ENCODE peak calls at places on chromosomes 12 and 14, in ten cellular contexts. One of them, this sample, is unnamed. For H3K4me1, the result is how much of the 10 kb centered on the place peaks cover.

GRCh38 chr12:120740871-120741270 is 15.2 kb downstream of the ACADS start:
- DNase-seq in ovary: no peak
- DNase-seq in right cardiac atrium: no peak
- DNase-seq in K562: no peak
- DNase-seq in heart right ventricle: no peak
- DNase-seq in OCI-LY7: no peak
- DNase-seq in IMR-90: no peak
- DNase-seq in GM23248: no peak
- DNase-seq in neural progenitor cell: no peak
- DNase-seq in PC-3: no peak
- DNase-seq in this sample: no peak

GRCh38 chr12:90816353-90817089 is 138.5 kb downstream of the CCER1 start:
- DNase-seq in ovary: no peak
- DNase-seq in right cardiac atrium: no peak
- DNase-seq in K562: no peak
- DNase-seq in heart right ventricle: no peak
- DNase-seq in OCI-LY7: no peak
- DNase-seq in IMR-90: peak
- DNase-seq in GM23248: peak
- DNase-seq in neural progenitor cell: no peak
- DNase-seq in PC-3: peak
- DNase-seq in this sample: no peak

GRCh38 chr12:28023156-28023887 is 50.8 kb upstream of the PTHLH start:
- DNase-seq in ovary: no peak
- DNase-seq in right cardiac atrium: no peak
- DNase-seq in K562: no peak
- DNase-seq in heart right ventricle: no peak
- DNase-seq in OCI-LY7: no peak
- DNase-seq in IMR-90: peak
- DNase-seq in GM23248: peak
- DNase-seq in neural progenitor cell: no peak
- DNase-seq in PC-3: peak
- DNase-seq in this sample: no peak

GRCh38 chr14:45526715-45527549 is 273.9 kb upstream of the MIS18BP1 start:
- DNase-seq in ovary: no peak
- DNase-seq in right cardiac atrium: no peak
- DNase-seq in K562: peak
- DNase-seq in heart right ventricle: peak
- DNase-seq in OCI-LY7: peak
- DNase-seq in IMR-90: no peak
- DNase-seq in GM23248: peak
- DNase-seq in neural progenitor cell: peak
- DNase-seq in PC-3: peak
- DNase-seq in this sample: peak

GRCh38 chr12:52631264-52631663 is 12.9 kb upstream of the KRT73 start:
- DNase-seq in ovary: no peak
- DNase-seq in right cardiac atrium: no peak
- DNase-seq in K562: no peak
- DNase-seq in heart right ventricle: no peak
- DNase-seq in OCI-LY7: no peak
- DNase-seq in IMR-90: no peak
- DNase-seq in GM23248: no peak
- DNase-seq in neural progenitor cell: no peak
- DNase-seq in PC-3: no peak
- DNase-seq in this sample: no peak

GRCh38 chr14:66045572-66046021 is 440.6 kb upstream of the CCDC196 start:
- DNase-seq in ovary: no peak
- DNase-seq in right cardiac atrium: peak
- DNase-seq in K562: no peak
- DNase-seq in heart right ventricle: peak
- DNase-seq in OCI-LY7: no peak
- DNase-seq in IMR-90: no peak
- DNase-seq in GM23248: peak
- DNase-seq in neural progenitor cell: peak
- DNase-seq in PC-3: no peak
- DNase-seq in this sample: no peak

GRCh38 chr12:96375841-96376249 is 24.4 kb downstream of the CDK17 start:
- DNase-seq in ovary: no peak
- DNase-seq in right cardiac atrium: no peak
- DNase-seq in K562: peak
- DNase-seq in heart right ventricle: no peak
- DNase-seq in OCI-LY7: peak
- DNase-seq in IMR-90: no peak
- DNase-seq in GM23248: no peak
- DNase-seq in neural progenitor cell: no peak
- DNase-seq in PC-3: no peak
- DNase-seq in this sample: no peak

GRCh38 chr14:51000566-51000965 is 56.3 kb upstream of the PYGL start:
- DNase-seq in ovary: no peak
- DNase-seq in right cardiac atrium: no peak
- DNase-seq in K562: no peak
- DNase-seq in heart right ventricle: no peak
- DNase-seq in OCI-LY7: no peak
- DNase-seq in IMR-90: no peak
- DNase-seq in GM23248: no peak
- DNase-seq in neural progenitor cell: no peak
- DNase-seq in PC-3: no peak
- DNase-seq in this sample: no peak

GRCh38 chr14:61719344-61720301 is 24.3 kb downstream of the HIF1A start:
- DNase-seq in ovary: no peak
- DNase-seq in right cardiac atrium: no peak
- DNase-seq in K562: no peak
- DNase-seq in heart right ventricle: no peak
- DNase-seq in OCI-LY7: peak
- DNase-seq in IMR-90: no peak
- DNase-seq in GM23248: no peak
- DNase-seq in neural progenitor cell: no peak
- DNase-seq in PC-3: no peak
- DNase-seq in this sample: no peak

GRCh38 chr14:61716956-61717355 is 21.6 kb downstream of the HIF1A start:
- DNase-seq in ovary: no peak
- DNase-seq in right cardiac atrium: no peak
- DNase-seq in K562: no peak
- DNase-seq in heart right ventricle: no peak
- DNase-seq in OCI-LY7: no peak
- DNase-seq in IMR-90: no peak
- DNase-seq in GM23248: no peak
- DNase-seq in neural progenitor cell: no peak
- DNase-seq in PC-3: no peak
- DNase-seq in this sample: no peak

GRCh38 chr14:61713724-61714437 is 18.6 kb downstream of the HIF1A start:
- DNase-seq in ovary: no peak
- DNase-seq in right cardiac atrium: no peak
- DNase-seq in K562: no peak
- DNase-seq in heart right ventricle: no peak
- DNase-seq in OCI-LY7: no peak
- DNase-seq in IMR-90: no peak
- DNase-seq in GM23248: no peak
- DNase-seq in neural progenitor cell: no peak
- DNase-seq in PC-3: no peak
- DNase-seq in this sample: no peak

GRCh38 chr14:61720302-61720677 is 25.0 kb downstream of the HIF1A start:
- DNase-seq in ovary: no peak
- DNase-seq in right cardiac atrium: no peak
- DNase-seq in K562: no peak
- DNase-seq in heart right ventricle: no peak
- DNase-seq in OCI-LY7: peak
- DNase-seq in IMR-90: no peak
- DNase-seq in GM23248: peak
- DNase-seq in neural progenitor cell: no peak
- DNase-seq in PC-3: peak
- DNase-seq in this sample: no peak

GRCh38 chr14:61718039-61718438 is 22.7 kb downstream of the HIF1A start:
- DNase-seq in ovary: no peak
- DNase-seq in right cardiac atrium: no peak
- DNase-seq in K562: no peak
- DNase-seq in heart right ventricle: no peak
- DNase-seq in OCI-LY7: no peak
- DNase-seq in IMR-90: no peak
- DNase-seq in GM23248: no peak
- DNase-seq in neural progenitor cell: peak
- DNase-seq in PC-3: no peak
- DNase-seq in this sample: no peak
- H3K4me1 ChIP-seq in ovary: under half
- H3K4me1 ChIP-seq in right cardiac atrium: under half
- H3K4me1 ChIP-seq in K562: under half
- H3K4me1 ChIP-seq in heart right ventricle: under half
- H3K4me1 ChIP-seq in OCI-LY7: half or more
- H3K4me1 ChIP-seq in IMR-90: under half
- H3K4me1 ChIP-seq in GM23248: half or more
- H3K4me1 ChIP-seq in neural progenitor cell: under half
- H3K4me1 ChIP-seq in PC-3: under half
- H3K4me1 ChIP-seq in this sample: under half

GRCh38 chr14:68247281-68247680 is 427.7 kb downstream of the RAD51B start:
- DNase-seq in ovary: no peak
- DNase-seq in right cardiac atrium: no peak
- DNase-seq in K562: no peak
- DNase-seq in heart right ventricle: no peak
- DNase-seq in OCI-LY7: no peak
- DNase-seq in IMR-90: no peak
- DNase-seq in GM23248: no peak
- DNase-seq in neural progenitor cell: no peak
- DNase-seq in PC-3: no peak
- DNase-seq in this sample: no peak

GRCh38 chr14:68246074-68246980 is 426.7 kb downstream of the RAD51B start:
- DNase-seq in ovary: no peak
- DNase-seq in right cardiac atrium: no peak
- DNase-seq in K562: no peak
- DNase-seq in heart right ventricle: peak
- DNase-seq in OCI-LY7: no peak
- DNase-seq in IMR-90: no peak
- DNase-seq in GM23248: no peak
- DNase-seq in neural progenitor cell: no peak
- DNase-seq in PC-3: peak
- DNase-seq in this sample: no peak

GRCh38 chr14:68248481-68249255 is 429.1 kb downstream of the RAD51B start:
- DNase-seq in ovary: peak
- DNase-seq in right cardiac atrium: peak
- DNase-seq in K562: peak
- DNase-seq in heart right ventricle: peak
- DNase-seq in OCI-LY7: peak
- DNase-seq in IMR-90: peak
- DNase-seq in GM23248: peak
- DNase-seq in neural progenitor cell: peak
- DNase-seq in PC-3: peak
- DNase-seq in this sample: no peak

GRCh38 chr14:68249534-68250517 is 430.2 kb downstream of the RAD51B start:
- DNase-seq in ovary: no peak
- DNase-seq in right cardiac atrium: no peak
- DNase-seq in K562: no peak
- DNase-seq in heart right ventricle: no peak
- DNase-seq in OCI-LY7: no peak
- DNase-seq in IMR-90: peak
- DNase-seq in GM23248: peak
- DNase-seq in neural progenitor cell: no peak
- DNase-seq in PC-3: peak
- DNase-seq in this sample: no peak

GRCh38 chr14:68247867-68248266 is 428.3 kb downstream of the RAD51B start:
- DNase-seq in ovary: no peak
- DNase-seq in right cardiac atrium: no peak
- DNase-seq in K562: no peak
- DNase-seq in heart right ventricle: no peak
- DNase-seq in OCI-LY7: no peak
- DNase-seq in IMR-90: peak
- DNase-seq in GM23248: peak
- DNase-seq in neural progenitor cell: no peak
- DNase-seq in PC-3: no peak
- DNase-seq in this sample: peak
- H3K4me1 ChIP-seq in ovary: under half
- H3K4me1 ChIP-seq in right cardiac atrium: under half
- H3K4me1 ChIP-seq in K562: under half
- H3K4me1 ChIP-seq in heart right ventricle: half or more
- H3K4me1 ChIP-seq in OCI-LY7: half or more
- H3K4me1 ChIP-seq in IMR-90: under half
- H3K4me1 ChIP-seq in GM23248: under half
- H3K4me1 ChIP-seq in neural progenitor cell: half or more
- H3K4me1 ChIP-seq in PC-3: half or more
- H3K4me1 ChIP-seq in this sample: under half

DNA sequence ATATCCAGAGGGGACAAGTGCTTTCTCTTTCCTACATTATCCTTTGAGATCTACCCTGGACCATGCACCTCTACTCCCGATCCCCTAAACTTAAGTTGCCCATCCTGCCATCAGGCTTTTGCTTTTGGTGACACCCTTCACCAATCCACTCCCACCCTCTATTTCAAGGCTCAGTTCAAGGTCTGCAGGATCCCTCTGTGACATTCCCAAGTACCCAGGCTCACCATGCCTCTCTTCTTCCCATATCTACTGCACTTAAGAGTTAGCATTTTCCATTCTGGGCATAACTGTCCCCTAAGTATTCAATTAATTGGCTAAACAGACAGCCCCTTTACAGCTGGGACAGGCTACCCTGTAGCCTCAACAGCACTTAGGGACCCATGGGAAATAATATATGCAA is 3.1 kb downstream of the NFYB start:
- DNase-seq in ovary: no peak
- DNase-seq in right cardiac atrium: no peak
- DNase-seq in K562: no peak
- DNase-seq in heart right ventricle: no peak
- DNase-seq in OCI-LY7: no peak
- DNase-seq in IMR-90: no peak
- DNase-seq in GM23248: no peak
- DNase-seq in neural progenitor cell: no peak
- DNase-seq in PC-3: no peak
- DNase-seq in this sample: no peak
- H3K4me1 ChIP-seq in ovary: under half
- H3K4me1 ChIP-seq in right cardiac atrium: under half
- H3K4me1 ChIP-seq in K562: under half
- H3K4me1 ChIP-seq in heart right ventricle: under half
- H3K4me1 ChIP-seq in OCI-LY7: under half
- H3K4me1 ChIP-seq in IMR-90: under half
- H3K4me1 ChIP-seq in GM23248: half or more
- H3K4me1 ChIP-seq in neural progenitor cell: under half
- H3K4me1 ChIP-seq in PC-3: under half
- H3K4me1 ChIP-seq in this sample: under half

GRCh38 chr14:70906785-70907171 is 481 bp upstream of the PCNX1 start:
- DNase-seq in ovary: no peak
- DNase-seq in right cardiac atrium: no peak
- DNase-seq in K562: no peak
- DNase-seq in heart right ventricle: no peak
- DNase-seq in OCI-LY7: no peak
- DNase-seq in IMR-90: no peak
- DNase-seq in GM23248: peak
- DNase-seq in neural progenitor cell: no peak
- DNase-seq in PC-3: no peak
- DNase-seq in this sample: no peak

GRCh38 chr14:70905316-70905715 is 1.9 kb upstream of the PCNX1 start:
- DNase-seq in ovary: peak
- DNase-seq in right cardiac atrium: peak
- DNase-seq in K562: no peak
- DNase-seq in heart right ventricle: peak
- DNase-seq in OCI-LY7: no peak
- DNase-seq in IMR-90: peak
- DNase-seq in GM23248: no peak
- DNase-seq in neural progenitor cell: no peak
- DNase-seq in PC-3: no peak
- DNase-seq in this sample: peak

GRCh38 chr14:70907996-70908917 is 998 bp downstream of the PCNX1 start:
- DNase-seq in ovary: peak
- DNase-seq in right cardiac atrium: peak
- DNase-seq in K562: peak
- DNase-seq in heart right ventricle: peak
- DNase-seq in OCI-LY7: peak
- DNase-seq in IMR-90: peak
- DNase-seq in GM23248: peak
- DNase-seq in neural progenitor cell: peak
- DNase-seq in PC-3: peak
- DNase-seq in this sample: peak

GRCh38 chr14:70908918-70909641 is 1.8 kb downstream of the PCNX1 start:
- DNase-seq in ovary: no peak
- DNase-seq in right cardiac atrium: no peak
- DNase-seq in K562: no peak
- DNase-seq in heart right ventricle: no peak
- DNase-seq in OCI-LY7: no peak
- DNase-seq in IMR-90: no peak
- DNase-seq in GM23248: no peak
- DNase-seq in neural progenitor cell: no peak
- DNase-seq in PC-3: no peak
- DNase-seq in this sample: no peak

GRCh38 chr14:70907172-70907995 is at the start of gene PCNX1:
- DNase-seq in ovary: peak
- DNase-seq in right cardiac atrium: peak
- DNase-seq in K562: peak
- DNase-seq in heart right ventricle: peak
- DNase-seq in OCI-LY7: peak
- DNase-seq in IMR-90: peak
- DNase-seq in GM23248: peak
- DNase-seq in neural progenitor cell: peak
- DNase-seq in PC-3: peak
- DNase-seq in this sample: peak
- H3K4me1 ChIP-seq in ovary: under half
- H3K4me1 ChIP-seq in right cardiac atrium: under half
- H3K4me1 ChIP-seq in K562: under half
- H3K4me1 ChIP-seq in heart right ventricle: half or more
- H3K4me1 ChIP-seq in OCI-LY7: under half
- H3K4me1 ChIP-seq in IMR-90: under half
- H3K4me1 ChIP-seq in GM23248: under half
- H3K4me1 ChIP-seq in neural progenitor cell: under half
- H3K4me1 ChIP-seq in PC-3: under half
- H3K4me1 ChIP-seq in this sample: under half

This sample was measured in colonic mucosa.